ENCODE peak calls at places on chromosome 17, in eight cellular contexts. Q is Daoy; C is CD4-positive, alpha-beta T cell; H is GM04504; I is left colon; X is PC-3; S is neural crest cell; L is fibroblast of pulmonary artery. R is an unnamed sample.

GRCh38 chr17:81253358-81254131 is 14.4 kb downstream of the NDUFAF8 start:
- DNase-seq in H (no peak), Q (peak), L (peak), X (peak), S (peak), I (no peak), C (peak), R (no peak)

GRCh38 chr17:41962768-41963434 is 3.7 kb upstream of the CNP start:
- DNase-seq in Q (peak), L (peak), I (peak), C (peak), H (no peak), X (peak), S (peak), R (no peak)

GRCh38 chr17:1071103-1071825 is 74.3 kb downstream of the TIMM22 start:
- DNase-seq in H (no peak), X (no peak), Q (no peak), C (no peak), S (no peak), L (no peak), I (no peak), R (no peak)

GRCh38 chr17:40862985-40863733 is 3.9 kb downstream of the KRT12 start:
- DNase-seq in H (no peak), Q (no peak), I (no peak), C (no peak), S (peak), L (peak), X (no peak), R (no peak)

GRCh38 chr17:48283907-48284306 is 146.1 kb downstream of the SKAP1 start:
- DNase-seq in X (no peak), Q (no peak), H (no peak), S (no peak), I (no peak), C (no peak), L (no peak), R (no peak)

GRCh38 chr17:2398655-2399571 is 1.9 kb downstream of the MNT start:
- DNase-seq in L (peak), H (peak), X (peak), S (no peak), I (peak), Q (peak), C (peak), R (no peak)

GRCh38 chr17:2631211-2631610 is 37.8 kb downstream of the PAFAH1B1 start:
- DNase-seq in X (no peak), S (no peak), C (no peak), I (no peak), H (no peak), Q (no peak), L (no peak), R (no peak)

GRCh38 chr17:76997981-76998531 is 129.9 kb downstream of the MGAT5B start:
- DNase-seq in I (no peak), X (no peak), Q (peak), L (no peak), C (peak), H (no peak), S (no peak), R (no peak)

GRCh38 chr17:3867606-3868005 is 21.6 kb upstream of the NCBP3 start:
- DNase-seq in Q (no peak), I (no peak), X (no peak), H (no peak), S (no peak), L (no peak), C (no peak), R (no peak)

GRCh38 chr17:18176152-18176551 is 7.5 kb upstream of the ALKBH5 start:
- DNase-seq in L (no peak), X (no peak), Q (no peak), H (no peak), S (no peak), C (no peak), I (no peak), R (no peak)

GRCh38 chr17:40735016-40735415 is 20.1 kb downstream of the KRT25 start:
- DNase-seq in X (no peak), Q (no peak), S (no peak), C (no peak), I (no peak), L (no peak), H (no peak), R (no peak)

GRCh38 chr17:58264407-58265103 is 16.2 kb downstream of the MPO start:
- DNase-seq in H (no peak), Q (no peak), L (no peak), S (no peak), C (no peak), X (no peak), I (no peak), R (no peak)

GRCh38 chr17:2853111-2853721 is 57.0 kb downstream of the RAP1GAP2 start:
- DNase-seq in C (peak), S (no peak), H (no peak), X (peak), Q (peak), L (peak), I (peak), R (no peak)

GRCh38 chr17:71260366-71260765 is 860.5 kb upstream of the SOX9 start:
- DNase-seq in H (no peak), Q (no peak), L (no peak), I (no peak), X (peak), C (no peak), S (no peak), R (no peak)

GRCh38 chr17:32136856-32137255 is 5.4 kb upstream of the RHOT1 start:
- DNase-seq in L (no peak), Q (no peak), H (no peak), C (no peak), X (no peak), I (no peak), S (no peak), R (no peak)

GRCh38 chr17:4958102-4958501 is 7.2 kb downstream of the ENO3 start:
- DNase-seq in I (no peak), Q (no peak), X (no peak), H (no peak), C (no peak), L (no peak), S (no peak), R (no peak)

GRCh38 chr17:43584666-43585102 is 38.5 kb upstream of the ETV4 start:
- DNase-seq in L (peak), I (no peak), H (no peak), Q (no peak), S (no peak), C (no peak), X (peak), R (no peak)

GRCh38 chr17:72719582-72720493 is 372.6 kb downstream of the SLC39A11 start:
- DNase-seq in L (peak), C (peak), H (no peak), Q (peak), X (no peak), S (peak), I (peak), R (no peak)

GRCh38 chr17:44030482-44030881 is 15.7 kb upstream of the TMEM101 start:
- DNase-seq in C (no peak), I (no peak), X (no peak), Q (no peak), S (no peak), H (no peak), L (no peak), R (no peak)

GRCh38 chr17:75335315-75335714 is 46.1 kb upstream of the SLC25A19 start:
- DNase-seq in Q (no peak), S (no peak), C (no peak), I (peak), H (no peak), X (no peak), L (no peak), R (no peak)

GRCh38 chr17:27366438-27366837 is 72.5 kb downstream of the WSB1 start:
- DNase-seq in X (no peak), L (no peak), S (no peak), Q (no peak), C (no peak), I (no peak), H (no peak), R (no peak)

GRCh38 chr17:75155191-75155601 is 884 bp upstream of the JPT1 start:
- DNase-seq in H (no peak), C (no peak), S (no peak), X (peak), I (no peak), Q (no peak), L (no peak), R (no peak)

GRCh38 chr17:11608396-11608795 is 10.1 kb downstream of the DNAH9 start:
- DNase-seq in L (no peak), C (no peak), H (no peak), X (peak), I (peak), Q (peak), S (no peak), R (no peak)

GRCh38 chr17:81382851-81383250 is 12.4 kb upstream of the BAHCC1 start:
- DNase-seq in I (no peak), X (no peak), H (no peak), Q (no peak), S (no peak), C (no peak), L (no peak), R (no peak)

GRCh38 chr17:63470116-63470515 is 6.7 kb upstream of the ACE start:
- DNase-seq in L (no peak), C (no peak), Q (no peak), X (no peak), S (no peak), H (no peak), I (no peak), R (no peak)

GRCh38 chr17:82884923-82885322 is 45.1 kb upstream of the ZNF750 start:
- DNase-seq in X (no peak), I (no peak), L (no peak), H (no peak), S (no peak), Q (no peak), C (peak), R (no peak)

GRCh38 chr17:49946208-49946607 is 22.8 kb upstream of the DLX4 start:
- DNase-seq in I (no peak), C (no peak), Q (no peak), S (no peak), H (no peak), X (no peak), L (no peak), R (no peak)

GRCh38 chr17:9484789-9485188 is 90.8 kb downstream of the STX8 start:
- DNase-seq in Q (no peak), X (no peak), C (no peak), L (peak), I (no peak), S (no peak), H (no peak), R (no peak)

GRCh38 chr17:42985225-42985624 is 4.9 kb downstream of the RUNDC1 start:
- DNase-seq in C (no peak), H (no peak), S (no peak), I (no peak), X (no peak), L (no peak), Q (no peak), R (no peak)

GRCh38 chr17:74113326-74113725 is 90.2 kb upstream of the RPL38 start:
- DNase-seq in C (no peak), L (no peak), S (no peak), H (no peak), Q (no peak), I (no peak), X (no peak), R (no peak)

GRCh38 chr17:2138768-2139167 is 83.9 kb downstream of the HIC1 start:
- DNase-seq in S (no peak), X (no peak), H (peak), L (peak), Q (peak), C (no peak), I (no peak), R (no peak)

GRCh38 chr17:15516150-15516549 is 47.1 kb downstream of the TVP23C start:
- DNase-seq in I (no peak), H (no peak), S (no peak), C (no peak), Q (peak), X (peak), L (peak), R (no peak)

GRCh38 chr17:81192386-81193050 is 26.5 kb upstream of the AATK start:
- DNase-seq in X (no peak), C (no peak), I (no peak), S (no peak), L (no peak), Q (no peak), H (no peak), R (no peak)

GRCh38 chr17:76968707-76969597 is 100.7 kb downstream of the MGAT5B start:
- DNase-seq in C (peak), X (peak), L (no peak), S (peak), I (no peak), H (no peak), Q (peak), R (no peak)

GRCh38 chr17:67285360-67285759 is 40.4 kb upstream of the HELZ start:
- DNase-seq in X (peak), C (no peak), H (no peak), L (no peak), S (no peak), I (no peak), Q (no peak), R (no peak)

GRCh38 chr17:2867441-2868424 is 71.5 kb downstream of the RAP1GAP2 start:
- DNase-seq in C (no peak), X (peak), H (peak), L (peak), Q (peak), I (no peak), S (no peak), R (peak)

GRCh38 chr17:7950578-7950977 is 18.6 kb downstream of the CNTROB start:
- DNase-seq in L (no peak), C (no peak), H (no peak), S (no peak), I (no peak), Q (no peak), X (no peak), R (no peak)

GRCh38 chr17:8041980-8042379 is 3.1 kb downstream of the ALOX15B start:
- DNase-seq in L (no peak), H (no peak), I (no peak), S (no peak), X (no peak), Q (no peak), C (no peak), R (no peak)

GRCh38 chr17:3750926-3751325 is 27.2 kb downstream of the HASPIN start:
- DNase-seq in L (no peak), X (no peak), C (peak), I (no peak), S (no peak), Q (no peak), H (no peak), R (no peak)